ENCODE peak calls at places on chromosome 4, in four cellular contexts. P is GM23248, G is IMR-90, D is MM.1S. I is an unnamed sample.

GRCh38 chr4:182190306-182190705 is 52.9 kb upstream of the TENM3 start:
- DNase-seq in P (no peak), G (no peak), D (no peak), I (no peak)

GRCh38 chr4:176894498-176894897 is 101.8 kb upstream of the VEGFC start:
- DNase-seq in P (no peak), G (no peak), D (no peak), I (no peak)

GRCh38 chr4:184939978-184940377 is 78.3 kb upstream of the HELT start:
- DNase-seq in P (no peak), G (no peak), D (no peak), I (no peak)

GRCh38 chr4:113840850-113841249 is 79.3 kb upstream of the CAMK2D start:
- DNase-seq in P (no peak), G (peak; percentile 54), D (no peak), I (no peak)

GRCh38 chr4:1347410-1347864 is 429 bp downstream of the UVSSA start:
- DNase-seq in P (peak; percentile 96), G (peak; percentile 82), D (peak; percentile 75), I (peak; percentile 91)

GRCh38 chr4:186554485-186554884 is 882 bp downstream of the MTNR1A start:
- DNase-seq in P (peak; percentile 41), G (no peak), D (no peak), I (peak; percentile 25)

GRCh38 chr4:137707221-137707620 is 174.9 kb upstream of the PCDH18 start:
- DNase-seq in P (no peak), G (no peak), D (no peak), I (no peak)

GRCh38 chr4:182578402-182578801 is 335.2 kb downstream of the TENM3 start:
- DNase-seq in P (peak; percentile 64), G (peak; percentile 91), D (no peak), I (peak; percentile 59)

GRCh38 chr4:73673286-73673685 is 53.0 kb upstream of the RASSF6 start:
- DNase-seq in P (no peak), G (no peak), D (no peak), I (no peak)

GRCh38 chr4:53192017-53192416 is 173.8 kb downstream of the SCFD2 start:
- DNase-seq in P (no peak), G (no peak), D (no peak), I (no peak)

GRCh38 chr4:78524009-78524408 is 27.6 kb upstream of the ANXA3 start:
- DNase-seq in P (no peak), G (no peak), D (no peak), I (no peak)

GRCh38 chr4:124642846-124643245 is 69.7 kb downstream of the ANKRD50 start:
- DNase-seq in P (no peak), G (no peak), D (peak; percentile 77), I (no peak)

GRCh38 chr4:123786955-123787354 is 390.4 kb downstream of the SPRY1 start:
- DNase-seq in P (peak; percentile 25), G (peak; percentile 76), D (no peak), I (peak; percentile 58)

GRCh38 chr4:34181311-34181808 is 2063.0 kb downstream of the ARAP2 start:
- DNase-seq in P (peak; percentile 92), G (peak; percentile 91), D (no peak), I (peak; percentile 77)

GRCh38 chr4:34723606-34724005 is 1520.7 kb downstream of the ARAP2 start:
- DNase-seq in P (no peak), G (no peak), D (no peak), I (no peak)

GRCh38 chr4:94918543-94918942 is 160.8 kb downstream of the BMPR1B start:
- DNase-seq in P (no peak), G (no peak), D (no peak), I (no peak)

GRCh38 chr4:73867783-73868182 is 1.4 kb upstream of the CXCL1 start:
- DNase-seq in P (no peak), G (no peak), D (no peak), I (no peak)

GRCh38 chr4:95181446-95182306 is 367.1 kb downstream of the UNC5C start:
- DNase-seq in P (peak; percentile 80), G (peak; percentile 2), D (no peak), I (no peak)

GRCh38 chr4:123304151-123305021 is 92.2 kb upstream of the SPRY1 start:
- DNase-seq in P (no peak), G (no peak), D (no peak), I (no peak)

GRCh38 chr4:108644237-108644636 is 6.2 kb upstream of the OSTC start:
- DNase-seq in P (peak; percentile 61), G (peak; percentile 21), D (no peak), I (peak; percentile 62)

GRCh38 chr4:52844596-52844995 is 17.5 kb upstream of the RASL11B start:
- DNase-seq in P (no peak), G (no peak), D (no peak), I (no peak)

GRCh38 chr4:2462218-2462991 is 6.5 kb upstream of the RNF4 start:
- DNase-seq in P (peak; percentile 87), G (peak; percentile 76), D (peak; percentile 77), I (peak; percentile 92)

GRCh38 chr4:80202784-80203553 is 5.7 kb downstream of the PRDM8 start:
- DNase-seq in P (peak; percentile 68), G (peak; percentile 35), D (peak; percentile 52), I (peak; percentile 71)

GRCh38 chr4:161336621-161337020 is 827.2 kb downstream of the FSTL5 start:
- DNase-seq in P (no peak), G (no peak), D (no peak), I (no peak)

GRCh38 chr4:182307746-182308145 is 64.5 kb downstream of the TENM3 start:
- DNase-seq in P (peak; percentile 12), G (peak; percentile 97), D (no peak), I (peak; percentile 93)

GRCh38 chr4:38166082-38166481 is 205.9 kb downstream of the PTTG2 start:
- DNase-seq in P (no peak), G (no peak), D (no peak), I (no peak)

GRCh38 chr4:188971125-188971524 is 831.9 kb downstream of the TRIML1 start:
- DNase-seq in P (peak; percentile 0), G (peak; percentile 28), D (peak; percentile 61), I (peak; percentile 36)

GRCh38 chr4:136861081-136861480 is 671.2 kb downstream of the PCDH18 start:
- DNase-seq in P (no peak), G (peak; percentile 9), D (no peak), I (peak; percentile 34)

GRCh38 chr4:114037981-114038380 is 58.5 kb upstream of the ARSJ start:
- DNase-seq in P (no peak), G (no peak), D (no peak), I (no peak)

GRCh38 chr4:114458728-114459127 is 139.9 kb upstream of the UGT8 start:
- DNase-seq in P (no peak), G (no peak), D (no peak), I (no peak)

GRCh38 chr4:119106036-119107000 is 29.3 kb upstream of the MYOZ2 start:
- DNase-seq in P (peak; percentile 70), G (no peak), D (no peak), I (no peak)

GRCh38 chr4:41882622-41883347 is 52.4 kb upstream of the TMEM33 start:
- DNase-seq in P (peak; percentile 59), G (peak; percentile 23), D (peak; percentile 44), I (peak; percentile 70)

GRCh38 chr4:151665442-151666127 is 95.2 kb downstream of the GATB start:
- DNase-seq in P (no peak), G (no peak), D (no peak), I (no peak)

GRCh38 chr4:100679926-100680325 is 162.1 kb upstream of the EMCN start:
- DNase-seq in P (no peak), G (no peak), D (no peak), I (no peak)

DNA sequence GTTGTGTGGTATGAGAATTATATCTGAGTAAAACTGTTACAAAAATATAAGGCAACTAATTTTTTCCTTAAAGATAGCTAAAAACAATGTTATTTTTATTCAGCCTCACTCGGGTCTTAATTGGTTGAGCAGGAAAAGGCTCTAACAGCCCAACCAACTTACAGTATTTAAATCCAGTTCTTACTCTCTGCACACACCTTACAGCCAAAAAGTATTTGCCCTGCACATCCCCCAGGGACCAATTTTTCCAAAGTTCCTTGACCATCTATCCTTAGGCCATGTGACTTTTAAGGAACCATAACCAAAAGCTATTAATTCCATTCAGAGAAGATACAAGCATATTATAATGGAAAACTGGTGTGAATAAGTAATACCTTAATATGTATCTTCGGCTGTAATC is 1.2 kb upstream of the THAP9 start:
- DNase-seq in P (peak; percentile 43), G (no peak), D (no peak), I (peak; percentile 52)
- H3K4me3 ChIP-seq in P (peak overlapping the region; percentile 96), G (peak overlapping the region; percentile 69), D (peak overlapping the region; percentile 79), I (peak overlapping the region; percentile 100)

GRCh38 chr4:26380740-26381139 is 59.9 kb downstream of the RBPJ start:
- DNase-seq in P (no peak), G (no peak), D (no peak), I (no peak)
- H3K4me1 ChIP-seq in P (no peaks in the 10 kb centered on the region), G (peaks cover 6% of the 10 kb centered on the region), D (peaks cover 44% of the 10 kb centered on the region), I (peaks cover 21% of the 10 kb centered on the region)

DNA sequence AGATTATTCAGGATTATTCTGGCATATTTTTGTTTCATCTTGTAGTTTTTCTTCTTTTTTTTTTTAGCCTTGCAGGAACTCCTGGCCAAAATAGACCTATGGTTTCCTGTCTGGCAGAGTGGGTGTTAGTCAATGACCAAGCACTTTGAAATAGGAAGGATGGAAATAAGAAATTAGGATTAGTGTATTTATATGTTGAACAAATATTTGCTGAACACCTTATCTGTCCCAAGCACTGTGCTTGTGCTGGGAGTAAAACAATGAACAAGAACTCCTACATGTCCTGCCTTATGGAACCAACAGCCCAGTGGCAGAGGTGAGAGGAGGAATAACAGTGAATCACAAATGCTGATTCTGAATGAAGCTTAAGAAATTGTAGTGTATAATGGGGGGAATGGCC is 4.5 kb downstream of the MMRN1 start:
- DNase-seq in P (no peak), G (no peak), D (no peak), I (no peak)
- H3K9ac ChIP-seq in P (no peak overlapping the region), G (no peak overlapping the region), D (no peak overlapping the region), I (no peak overlapping the region)

GRCh38 chr4:25030283-25031076 is at the start of gene LGI2:
- DNase-seq in P (peak; percentile 60), G (no peak), D (peak; percentile 50), I (peak; percentile 45)

GRCh38 chr4:25031077-25031606 is 396 bp upstream of the LGI2 start:
- DNase-seq in P (peak; percentile 46), G (no peak), D (no peak), I (peak; percentile 21)

GRCh38 chr4:25032126-25032525 is 1.4 kb upstream of the LGI2 start:
- DNase-seq in P (peak; percentile 64), G (peak; percentile 5), D (no peak), I (peak; percentile 12)

DNA sequence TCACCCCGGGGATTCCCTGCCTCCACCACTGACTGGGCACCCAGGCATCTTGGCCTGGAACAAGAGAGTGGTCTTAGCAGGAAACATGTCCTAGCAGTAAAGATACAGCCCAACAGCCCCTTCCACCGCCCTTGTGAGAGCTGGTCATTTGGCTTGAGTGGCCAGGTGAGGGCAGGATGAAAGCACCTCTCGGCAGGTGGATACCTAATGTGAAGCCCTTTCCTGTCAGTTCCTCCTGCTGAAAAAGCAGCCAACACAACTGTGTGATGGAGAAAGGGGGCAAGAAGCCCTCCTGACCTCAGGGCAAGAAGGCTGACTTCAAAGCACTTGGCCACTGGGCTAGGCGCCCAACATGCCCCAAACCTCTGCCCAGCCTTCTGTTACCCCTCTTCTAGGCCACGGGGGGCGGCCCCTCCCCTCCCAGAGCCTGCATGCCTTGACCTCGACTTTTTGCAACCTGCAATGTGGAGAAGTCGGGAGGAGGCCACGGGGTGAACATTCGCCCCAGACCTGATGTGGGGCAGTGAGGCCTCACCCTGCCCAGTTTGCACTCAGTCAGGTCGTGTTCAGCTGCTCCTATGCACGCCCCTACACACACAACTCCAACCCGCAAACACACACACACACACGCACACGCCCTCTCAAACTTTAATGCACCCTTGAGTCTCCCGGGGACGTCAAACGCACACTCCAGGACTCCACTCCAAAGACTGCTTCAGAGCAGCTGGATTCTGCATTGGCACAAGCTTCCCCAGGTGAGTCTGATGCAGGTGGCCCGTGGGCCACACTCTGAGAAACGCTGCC is 1.1 kb downstream of the LGI2 start:
- DNase-seq in P (no peak), G (no peak), D (peak; percentile 11), I (no peak)
- H3K4me3 ChIP-seq in P (peak overlapping the region; percentile 58), G (no peak overlapping the region), D (peak overlapping the region; percentile 58), I (peak overlapping the region; percentile 54)

I was measured in adipocyte.